ENCODE peak calls at places on chromosomes 3 and 15, in five cellular contexts. I is IMR-90, J is neuronal stem cell, V is mesendoderm, M is H9. B is an unnamed sample.

GRCh38 chr15:72198410-72199270 is 1.1 kb upstream of the GRAMD2A start:
- DNase-seq in I (no peak), J (no peak), V (no peak), M (no peak), B (peak; percentile 48)

GRCh38 chr3:123419156-123419849 is 29.6 kb downstream of the ADCY5 start:
- DNase-seq in I (no peak), J (no peak), V (no peak), M (no peak), B (no peak)

GRCh38 chr3:48402281-48402732 is 27.6 kb downstream of the PLXNB1 start:
- DNase-seq in I (peak; percentile 92), J (no peak), V (no peak), M (no peak), B (peak; percentile 33)

GRCh38 chr3:12454808-12455121 is 29.5 kb upstream of the TSEN2 start:
- DNase-seq in I (peak; percentile 27), J (no peak), V (no peak), M (no peak), B (no peak)

GRCh38 chr3:8780279-8780678 is 10.9 kb upstream of the OXTR start:
- DNase-seq in I (no peak), J (no peak), V (no peak), M (no peak), B (no peak)

GRCh38 chr15:98232761-98233160 is 272.3 kb downstream of the ARRDC4 start:
- DNase-seq in I (no peak), J (no peak), V (no peak), M (no peak), B (no peak)

GRCh38 chr3:12995389-12996180 is 77.6 kb downstream of the IQSEC1 start:
- DNase-seq in I (no peak), J (no peak), V (no peak), M (no peak), B (no peak)

GRCh38 chr3:65575376-65575840 is 463.3 kb downstream of the MAGI1 start:
- DNase-seq in I (peak; percentile 98), J (no peak), V (no peak), M (no peak), B (peak; percentile 5)

GRCh38 chr15:40048155-40048792 is 9.3 kb upstream of the SRP14 start:
- DNase-seq in I (no peak), J (no peak), V (no peak), M (no peak), B (no peak)

GRCh38 chr15:43360821-43361220 is 10.0 kb downstream of the ZSCAN29 start:
- DNase-seq in I (no peak), J (no peak), V (no peak), M (no peak), B (no peak)

DNA sequence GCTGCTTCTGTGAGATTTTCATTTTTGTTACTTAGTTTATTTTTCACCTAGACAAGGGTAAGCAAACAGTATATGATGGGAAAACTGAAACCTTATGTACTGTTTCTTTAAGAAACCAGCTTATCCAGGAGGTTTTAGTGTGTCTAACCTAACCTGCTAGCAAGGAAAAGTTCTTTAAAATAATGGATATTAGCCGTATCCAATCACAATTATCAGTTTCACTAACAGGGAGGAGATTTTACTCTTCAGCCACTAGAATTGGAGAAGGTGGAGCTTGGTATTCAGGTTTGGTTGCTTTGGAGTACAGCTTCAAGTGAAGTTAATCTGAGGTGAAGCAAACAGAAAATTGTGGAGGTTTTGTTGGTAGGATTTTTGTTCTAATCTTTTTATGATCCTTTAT is 12.8 kb downstream of the ZFAND6 start:
- DNase-seq in I (peak; percentile 91), J (peak; percentile 68), V (peak; percentile 97), M (no peak), B (peak; percentile 83)
- H3K27ac ChIP-seq in I (peak overlapping the region; percentile 76), J (no peak overlapping the region), V (no peak overlapping the region), M (no peak overlapping the region), B (no peak overlapping the region)

GRCh38 chr15:101724675-101725005 is 367 bp upstream of the TARS3 start:
- DNase-seq in I (no peak), J (no peak), V (no peak), M (no peak), B (no peak)

GRCh38 chr15:101727186-101727585 is 2.9 kb upstream of the TARS3 start:
- DNase-seq in I (no peak), J (no peak), V (no peak), M (no peak), B (no peak)

GRCh38 chr15:101723161-101723873 is 956 bp downstream of the TARS3 start:
- DNase-seq in I (peak; percentile 26), J (no peak), V (no peak), M (no peak), B (no peak)

GRCh38 chr15:101723874-101724674 is at the start of gene TARS3:
- DNase-seq in I (peak; percentile 80), J (peak; percentile 91), V (peak; percentile 93), M (peak; percentile 95), B (peak; percentile 86)

DNA sequence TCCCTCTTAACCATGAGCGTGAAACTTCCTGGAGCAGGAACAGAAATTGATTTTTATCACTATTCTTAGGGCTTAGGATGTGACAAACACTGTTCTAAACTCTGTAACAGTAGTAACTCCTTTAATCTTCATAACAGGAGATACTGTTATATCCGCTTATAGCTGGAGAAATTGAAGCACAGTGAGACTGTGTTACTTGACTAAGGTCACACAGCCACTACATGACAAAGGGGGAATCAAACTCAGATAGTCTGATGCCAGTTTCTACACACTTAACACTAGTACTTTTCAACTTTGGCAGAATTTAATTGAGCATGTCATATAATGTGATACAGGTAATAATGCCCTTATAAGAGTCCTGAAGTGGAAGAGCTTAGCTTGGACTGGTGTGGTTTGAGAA is 800 bp upstream of the TARS3 start:
- DNase-seq in I (no peak), J (no peak), V (no peak), M (no peak), B (no peak)
- H3K18ac ChIP-seq in I (no peak overlapping the region), J (no peak overlapping the region), V (no peak overlapping the region), M (no peak overlapping the region), B (no peak overlapping the region)

GRCh38 chr3:126447456-126448106 is 28.1 kb downstream of the ZXDC start:
- DNase-seq in I (peak; percentile 13), J (no peak), V (no peak), M (no peak), B (no peak)

GRCh38 chr3:126446301-126446700 is 29.4 kb downstream of the ZXDC start:
- DNase-seq in I (no peak), J (no peak), V (peak; percentile 20), M (no peak), B (no peak)

GRCh38 chr3:126442849-126443229 is 32.9 kb downstream of the ZXDC start:
- DNase-seq in I (no peak), J (no peak), V (no peak), M (peak; percentile 22), B (no peak)

GRCh38 chr3:126446791-126447190 is 28.9 kb downstream of the ZXDC start:
- DNase-seq in I (peak; percentile 51), J (no peak), V (no peak), M (no peak), B (no peak)

GRCh38 chr3:126445506-126445905 is 30.2 kb downstream of the ZXDC start:
- DNase-seq in I (no peak), J (no peak), V (no peak), M (no peak), B (no peak)
- H4K8ac ChIP-seq in I (no peak overlapping the region), J (no peak overlapping the region), V (no peak overlapping the region), M (no peak overlapping the region), B (no peak overlapping the region)

DNA sequence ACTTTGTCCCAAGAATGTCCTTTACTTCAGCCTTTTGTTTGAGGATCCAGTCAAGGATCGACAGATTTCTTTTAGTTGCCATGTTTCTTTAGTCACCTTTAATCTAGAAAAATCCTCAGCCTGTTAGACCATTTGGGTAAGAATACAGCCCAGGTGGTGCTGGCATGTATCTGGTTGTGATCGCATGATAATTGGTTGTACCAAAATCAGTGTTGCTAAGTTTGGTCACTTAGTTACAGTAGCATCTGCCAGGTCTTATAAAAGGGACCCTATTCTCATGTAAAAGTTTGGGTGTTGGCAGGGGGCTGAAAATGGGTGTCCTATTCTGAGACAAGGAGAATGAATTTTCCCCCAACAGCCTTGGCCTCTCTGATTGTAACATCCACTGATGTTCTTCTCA is 65.5 kb downstream of the CMTM8 start:
- DNase-seq in I (no peak), J (no peak), V (no peak), M (no peak), B (no peak)
- H3K27ac ChIP-seq in I (no peak overlapping the region), J (no peak overlapping the region), V (no peak overlapping the region), M (no peak overlapping the region), B (no peak overlapping the region)

GRCh38 chr15:41932939-41933725 is 39.2 kb downstream of the EHD4 start:
- DNase-seq in I (no peak), J (no peak), V (peak; percentile 27), M (peak; percentile 23), B (no peak)
- H3K18ac ChIP-seq in I (no peak overlapping the region), J (no peak overlapping the region), V (no peak overlapping the region), M (no peak overlapping the region), B (no peak overlapping the region)

GRCh38 chr15:74783808-74784175 is 1.9 kb downstream of the CSK start:
- DNase-seq in I (no peak), J (no peak), V (no peak), M (no peak), B (no peak)
- H4K8ac ChIP-seq in I (no peak overlapping the region), J (no peak overlapping the region), V (no peak overlapping the region), M (no peak overlapping the region), B (no peak overlapping the region)

GRCh38 chr15:57533062-57533735 is 58.5 kb upstream of the MYZAP start:
- DNase-seq in I (peak; percentile 16), J (no peak), V (no peak), M (no peak), B (no peak)

GRCh38 chr15:57528940-57529565 is 62.7 kb upstream of the MYZAP start:
- DNase-seq in I (no peak), J (no peak), V (no peak), M (no peak), B (no peak)

GRCh38 chr15:57527382-57528091 is 64.2 kb upstream of the MYZAP start:
- DNase-seq in I (peak; percentile 88), J (peak; percentile 71), V (peak; percentile 95), M (peak; percentile 65), B (peak; percentile 28)

GRCh38 chr15:57526615-57527014 is 65.1 kb upstream of the MYZAP start:
- DNase-seq in I (no peak), J (no peak), V (no peak), M (no peak), B (no peak)

DNA sequence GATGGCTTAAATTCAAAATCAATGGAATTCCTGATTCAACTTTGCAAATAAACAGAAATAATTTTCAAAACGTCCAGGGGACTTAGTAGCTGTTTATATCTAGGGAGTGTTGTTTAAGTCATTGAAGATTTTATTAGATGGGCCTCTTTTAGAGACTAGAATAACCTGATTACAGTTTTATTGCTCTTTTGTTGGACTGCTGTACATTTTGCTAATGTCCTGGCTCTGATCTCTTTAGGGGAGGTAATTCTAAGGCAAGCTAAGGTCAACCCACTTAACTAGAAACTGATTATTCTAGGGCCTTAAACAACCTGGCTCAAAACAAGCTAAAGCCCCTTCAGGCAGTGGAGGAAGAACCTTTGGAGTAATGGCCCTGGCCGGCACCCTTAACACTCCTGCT is 62.0 kb upstream of the MYZAP start:
- DNase-seq in I (no peak), J (no peak), V (no peak), M (no peak), B (no peak)
- H3K27ac ChIP-seq in I (no peak overlapping the region), J (no peak overlapping the region), V (no peak overlapping the region), M (no peak overlapping the region), B (no peak overlapping the region)